ENCODE peak calls at places on chromosomes 2 and 18, in seven cellular contexts. J is astrocyte of the spinal cord, P is left ventricle myocardium inferior, V is BJ, F is fibroblast of pulmonary artery, E is GM06990, B is hepatocyte. X is an unnamed sample.

GRCh38 chr18:76447268-76447890 is 47.7 kb downstream of the ZNF516 start:
- DNase-seq in J (no peak), P (no peak), V (no peak), F (peak; percentile 26), E (no peak), B (no peak), X (no peak)

GRCh38 chr2:238900511-238900910 is 52.6 kb downstream of the TWIST2 start:
- DNase-seq in J (no peak), P (no peak), V (no peak), F (peak; percentile 45), E (no peak), B (no peak), X (peak; percentile 56)

GRCh38 chr18:79378416-79379250 is 17.1 kb upstream of the NFATC1 start:
- DNase-seq in J (peak; percentile 71), P (peak; percentile 79), V (no peak), F (peak; percentile 82), E (peak; percentile 74), B (peak; percentile 89), X (no peak)

GRCh38 chr18:76710646-76711520 is 111.5 kb upstream of the ZNF236 start:
- DNase-seq in J (no peak), P (no peak), V (no peak), F (no peak), E (no peak), B (no peak), X (no peak)

GRCh38 chr18:56743115-56743514 is 92.0 kb downstream of the WDR7 start:
- DNase-seq in J (no peak), P (no peak), V (no peak), F (no peak), E (no peak), B (no peak), X (no peak)

GRCh38 chr2:161199885-161200284 is 39.7 kb downstream of the TANK start:
- DNase-seq in J (no peak), P (no peak), V (no peak), F (no peak), E (peak; percentile 32), B (no peak), X (no peak)

GRCh38 chr2:234603619-234604018 is 106.7 kb upstream of the ARL4C start:
- DNase-seq in J (no peak), P (no peak), V (no peak), F (no peak), E (no peak), B (no peak), X (no peak)

GRCh38 chr18:56402872-56403516 is 235.4 kb downstream of the TXNL1 start:
- DNase-seq in J (peak; percentile 87), P (no peak), V (peak; percentile 85), F (peak; percentile 90), E (no peak), B (no peak), X (no peak)

GRCh38 chr18:69817335-69817935 is 130.2 kb downstream of the CD226 start:
- DNase-seq in J (peak; percentile 45), P (no peak), V (peak; percentile 9), F (peak; percentile 79), E (no peak), B (no peak), X (no peak)

DNA sequence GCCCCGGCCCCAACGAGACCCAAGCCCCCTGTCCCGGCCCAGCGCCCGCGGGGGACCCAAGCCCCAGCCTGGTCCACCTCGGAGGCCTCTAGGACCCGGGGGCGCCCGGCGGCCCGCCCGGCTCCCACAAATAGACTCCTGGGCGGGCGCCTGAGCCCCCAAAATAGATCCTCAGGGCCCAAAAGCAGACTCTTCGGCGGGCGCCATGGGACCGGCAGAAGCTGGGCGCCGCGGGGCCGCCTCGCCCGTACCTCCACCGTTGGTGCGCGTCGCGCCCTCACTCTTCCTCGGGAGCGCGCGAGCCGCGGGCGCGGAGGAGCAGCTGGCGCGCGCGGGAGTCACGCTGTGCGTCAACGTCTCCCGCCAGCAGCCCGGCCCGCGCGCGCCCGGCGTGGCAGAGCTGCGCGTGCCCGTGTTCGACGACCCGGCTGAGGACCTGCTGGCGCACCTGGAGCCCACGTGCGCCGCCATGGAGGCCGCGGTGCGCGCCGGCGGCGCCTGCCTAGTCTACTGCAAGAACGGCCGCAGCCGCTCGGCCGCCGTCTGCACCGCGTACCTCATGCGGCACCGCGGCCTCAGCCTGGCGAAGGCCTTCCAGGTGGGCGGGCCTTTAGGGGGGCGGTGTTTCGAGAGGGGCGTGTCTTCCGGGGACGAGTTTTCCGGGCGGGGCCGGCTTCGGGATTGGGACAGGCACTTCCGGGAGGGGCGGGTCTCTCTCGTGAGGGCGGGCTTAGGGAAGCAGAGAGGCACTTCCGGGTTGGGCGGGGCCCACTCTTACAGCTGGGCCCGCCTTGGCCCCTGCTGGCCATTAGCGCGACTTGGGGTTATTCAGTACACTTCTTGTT is 545 bp downstream of the DUSP28 start:
- DNase-seq in J (peak; percentile 99), P (peak; percentile 100), V (peak; percentile 81), F (peak; percentile 98), E (peak; percentile 96), B (peak; percentile 100), X (peak; percentile 88)
- TF ChIP-seq CTCF in J (peak; percentile 24), P (peak; percentile 60), V (peak; percentile 52), F (peak; percentile 21), E (peak; percentile 11), B (no peak), X (peak; percentile 13)

GRCh38 chr2:215711484-215712034 is 275.7 kb upstream of the FN1 start:
- DNase-seq in J (peak; percentile 68), P (no peak), V (peak; percentile 19), F (peak; percentile 86), E (no peak), B (peak; percentile 23), X (no peak)

GRCh38 chr2:215712219-215712849 is 276.5 kb upstream of the FN1 start:
- DNase-seq in J (no peak), P (no peak), V (no peak), F (no peak), E (no peak), B (no peak), X (no peak)

GRCh38 chr2:215716971-215717370 is 281.1 kb upstream of the FN1 start:
- DNase-seq in J (no peak), P (no peak), V (no peak), F (no peak), E (no peak), B (no peak), X (no peak)

GRCh38 chr2:215713393-215713792 is 277.5 kb upstream of the FN1 start:
- DNase-seq in J (peak; percentile 80), P (no peak), V (peak; percentile 89), F (peak; percentile 93), E (no peak), B (peak; percentile 38), X (no peak)

DNA sequence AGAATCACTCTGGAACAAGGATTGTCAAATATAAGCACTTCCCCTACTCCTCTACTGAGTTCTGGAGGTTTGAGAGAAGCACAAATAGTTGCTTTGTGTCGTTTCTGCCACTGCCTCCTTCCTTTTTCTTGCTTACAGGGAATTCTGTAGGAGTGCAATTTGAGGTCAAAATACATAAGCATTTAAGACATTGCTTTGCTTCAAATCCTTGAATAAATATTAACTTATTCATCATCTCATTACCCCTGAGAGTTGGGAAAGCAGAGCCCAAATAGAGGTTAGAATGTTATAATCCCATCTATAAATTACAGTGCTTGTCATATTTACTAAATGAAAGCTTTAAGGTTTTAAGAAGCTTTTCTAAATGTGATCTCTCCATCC is 277.0 kb upstream of the FN1 start:
- DNase-seq in J (peak; percentile 48), P (no peak), V (no peak), F (no peak), E (no peak), B (no peak), X (no peak)
- H3K4me3 ChIP-seq in J (no peak overlapping the region), P (no peak overlapping the region), V (no peak overlapping the region), F (no peak overlapping the region), E (no peak overlapping the region), B (no peak overlapping the region), X (no peak overlapping the region)

GRCh38 chr2:79005211-79005610 is 20.3 kb upstream of the REG3G start:
- DNase-seq in J (no peak), P (no peak), V (no peak), F (no peak), E (no peak), B (no peak), X (no peak)
- TF ChIP-seq CTCF in J (no peak), P (no peak), V (no peak), F (no peak), E (no peak), B (no peak), X (no peak)

DNA sequence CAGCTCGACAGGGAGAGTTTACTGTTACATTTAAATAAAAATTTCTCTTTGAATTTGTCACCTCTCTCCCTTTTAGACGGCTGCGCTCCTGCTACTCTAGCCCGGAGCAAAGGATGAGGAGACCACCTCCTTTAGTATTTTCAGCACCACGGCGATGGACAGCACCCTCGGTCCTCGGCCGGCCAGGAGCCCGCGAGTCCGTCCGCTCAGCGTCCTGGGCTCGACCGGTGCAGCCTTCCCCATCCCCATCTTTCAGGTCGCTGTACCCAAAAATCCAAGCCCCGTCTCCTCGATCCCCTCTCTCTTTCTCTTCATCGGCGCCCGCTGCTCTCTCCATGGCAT is 831 bp downstream of the CELF4 start:
- DNase-seq in J (peak; percentile 38), P (peak; percentile 67), V (no peak), F (peak; percentile 71), E (no peak), B (peak; percentile 86), X (no peak)
- H3K4me3 ChIP-seq in J (no peak overlapping the region), P (peak overlapping the region; percentile 71), V (no peak overlapping the region), F (peak overlapping the region; percentile 74), E (no peak overlapping the region), B (peak overlapping the region; percentile 77), X (no peak overlapping the region)

GRCh38 chr18:26547302-26548143 is 830 bp downstream of the KCTD1 start:
- DNase-seq in J (peak; percentile 87), P (peak; percentile 69), V (no peak), F (peak; percentile 89), E (peak; percentile 77), B (peak; percentile 92), X (no peak)
- TF ChIP-seq CTCF in J (peak; percentile 64), P (peak; percentile 56), V (peak; percentile 70), F (peak; percentile 47), E (peak; percentile 57), B (peak; percentile 66), X (no peak)

GRCh38 chr2:113895819-113896563 is 6.1 kb downstream of the ACTR3 start:
- DNase-seq in J (no peak), P (no peak), V (no peak), F (no peak), E (no peak), B (no peak), X (no peak)

GRCh38 chr2:113895301-113895700 is 5.4 kb downstream of the ACTR3 start:
- DNase-seq in J (no peak), P (no peak), V (no peak), F (no peak), E (no peak), B (no peak), X (no peak)

GRCh38 chr2:113894156-113894743 is 4.4 kb downstream of the ACTR3 start:
- DNase-seq in J (peak; percentile 93), P (no peak), V (peak; percentile 74), F (peak; percentile 96), E (no peak), B (peak; percentile 41), X (peak; percentile 67)

GRCh38 chr2:113899166-113899565 is 9.3 kb downstream of the ACTR3 start:
- DNase-seq in J (no peak), P (no peak), V (no peak), F (no peak), E (peak; percentile 43), B (no peak), X (no peak)

GRCh38 chr2:113896791-113897190 is 6.9 kb downstream of the ACTR3 start:
- DNase-seq in J (no peak), P (no peak), V (peak; percentile 40), F (peak; percentile 46), E (no peak), B (no peak), X (no peak)
- H3K4me3 ChIP-seq in J (no peak overlapping the region), P (no peak overlapping the region), V (no peak overlapping the region), F (no peak overlapping the region), E (no peak overlapping the region), B (no peak overlapping the region), X (no peak overlapping the region)

GRCh38 chr2:120514521-120514920 is 168.6 kb downstream of the INHBB start:
- DNase-seq in J (no peak), P (no peak), V (no peak), F (no peak), E (no peak), B (no peak), X (no peak)
- TF ChIP-seq CTCF in J (no peak), P (no peak), V (no peak), F (no peak), E (no peak), B (no peak), X (no peak)